ENCODE peak calls at places on chromosomes 2 and 18, in seven cellular contexts. C, I, F, O, E, U and Z are unnamed samples.

GRCh38 chr2:69434753-69435152 is 2.5 kb downstream of the NFU1 start:
- DNase-seq in C (no peak), I (no peak), F (no peak), O (no peak), E (no peak), U (no peak), Z (no peak)

GRCh38 chr2:202215179-202215578 is 23.2 kb downstream of the SUMO1 start:
- DNase-seq in C (no peak), I (no peak), F (no peak), O (no peak), E (no peak), U (no peak), Z (no peak)

GRCh38 chr18:57951999-57952774 is 91.8 kb upstream of the NEDD4L start:
- DNase-seq in C (no peak), I (no peak), F (no peak), O (no peak), E (no peak), U (no peak), Z (peak; percentile 4)

GRCh38 chr2:120134263-120134662 is 88.9 kb downstream of the TMEM185B start:
- DNase-seq in C (no peak), I (no peak), F (no peak), O (no peak), E (no peak), U (no peak), Z (peak; percentile 96)

GRCh38 chr2:163345795-163346573 is 389.8 kb downstream of the FIGN start:
- DNase-seq in C (peak; percentile 21), I (peak; percentile 27), F (peak; percentile 56), O (no peak), E (no peak), U (peak; percentile 61), Z (peak; percentile 69)

GRCh38 chr2:193272011-193272410 is 1077.3 kb upstream of the TMEFF2 start:
- DNase-seq in C (no peak), I (no peak), F (no peak), O (no peak), E (no peak), U (no peak), Z (no peak)

GRCh38 chr18:51278045-51278649 is 80.7 kb upstream of the MEX3C start:
- DNase-seq in C (peak; percentile 65), I (no peak), F (peak; percentile 29), O (peak; percentile 20), E (no peak), U (peak; percentile 4), Z (peak; percentile 58)

GRCh38 chr2:74819702-74820101 is 14.2 kb upstream of the HK2 start:
- DNase-seq in C (no peak), I (no peak), F (no peak), O (no peak), E (no peak), U (no peak), Z (no peak)

GRCh38 chr2:225598922-225599321 is 199.4 kb downstream of the NYAP2 start:
- DNase-seq in C (no peak), I (no peak), F (no peak), O (no peak), E (no peak), U (peak; percentile 39), Z (no peak)

GRCh38 chr2:196413821-196414274 is 225.7 kb upstream of the CCDC150 start:
- DNase-seq in C (no peak), I (peak; percentile 23), F (no peak), O (no peak), E (no peak), U (peak; percentile 78), Z (peak; percentile 42)

GRCh38 chr2:236042087-236042486 is 126.1 kb downstream of the GBX2 start:
- DNase-seq in C (no peak), I (no peak), F (no peak), O (no peak), E (no peak), U (no peak), Z (no peak)

GRCh38 chr2:240480834-240481623 is 45.6 kb downstream of the GPC1 start:
- DNase-seq in C (no peak), I (no peak), F (no peak), O (no peak), E (no peak), U (no peak), Z (no peak)

GRCh38 chr2:58122540-58122939 is 75.9 kb downstream of the VRK2 start:
- DNase-seq in C (no peak), I (no peak), F (no peak), O (no peak), E (no peak), U (no peak), Z (no peak)